ENCODE peak calls at places on chromosomes 13 and 19, in four cellular contexts. X is H9, K is mesendoderm, W is IMR-90. Y is an unnamed sample.

GRCh38 chr19:58380037-58380735 is 644 bp downstream of the ZNF837 start:
- DNase-seq in X (no peak), K (no peak), W (no peak), Y (no peak)

GRCh38 chr13:103873725-103874124 is 807.5 kb upstream of the SLC10A2 start:
- DNase-seq in X (no peak), K (no peak), W (no peak), Y (no peak)

GRCh38 chr19:40147693-40148347 is 43.4 kb upstream of the MAP3K10 start:
- DNase-seq in X (no peak), K (no peak), W (peak), Y (no peak)

GRCh38 chr19:584240-585001 is 5.3 kb upstream of the HCN2 start:
- DNase-seq in X (peak), K (peak), W (peak), Y (peak)

GRCh38 chr13:114124921-114125320 is 7.5 kb downstream of the RASA3 start:
- DNase-seq in X (no peak), K (no peak), W (peak), Y (no peak)

GRCh38 chr13:112062047-112062618 is 4.8 kb upstream of the SOX1 start:
- DNase-seq in X (no peak), K (no peak), W (no peak), Y (peak)

GRCh38 chr13:50080158-50080855 is 65.1 kb downstream of the KCNRG start:
- DNase-seq in X (no peak), K (peak), W (peak), Y (no peak)

GRCh38 chr19:2770055-2771013 is 12.7 kb downstream of the SGTA start:
- DNase-seq in X (no peak), K (no peak), W (peak), Y (no peak)

GRCh38 chr13:23268441-23268840 is 87.7 kb downstream of the SGCG start:
- DNase-seq in X (no peak), K (no peak), W (no peak), Y (no peak)

GRCh38 chr13:106942558-106942957 is 374.6 kb upstream of the ARGLU1 start:
- DNase-seq in X (no peak), K (no peak), W (no peak), Y (no peak)

GRCh38 chr19:40365613-40366401 is 17.3 kb downstream of the PLD3 start:
- DNase-seq in X (peak), K (peak), W (peak), Y (peak)

GRCh38 chr19:42176990-42177685 is 40.3 kb downstream of the DEDD2 start:
- DNase-seq in X (peak), K (peak), W (peak), Y (peak)

GRCh38 chr19:21028969-21029268 is 8.5 kb downstream of the ZNF430 start:
- DNase-seq in X (no peak), K (no peak), W (no peak), Y (no peak)

GRCh38 chr19:56663931-56664500 is 7.5 kb downstream of the ZNF835 start:
- DNase-seq in X (no peak), K (no peak), W (no peak), Y (no peak)

GRCh38 chr19:33580026-33580644 is 41.6 kb upstream of the CHST8 start:
- DNase-seq in X (no peak), K (no peak), W (no peak), Y (no peak)

GRCh38 chr19:54452626-54453025 is 3.6 kb downstream of the LENG8 start:
- DNase-seq in X (no peak), K (no peak), W (no peak), Y (no peak)

GRCh38 chr13:109426690-109426990 is 359.7 kb downstream of the IRS2 start:
- DNase-seq in X (no peak), K (no peak), W (no peak), Y (no peak)

GRCh38 chr19:15448778-15449619 is 757 bp downstream of the WIZ start:
- DNase-seq in X (no peak), K (no peak), W (no peak), Y (no peak)

GRCh38 chr13:41145136-41145908 is 12.7 kb upstream of the KBTBD6 start:
- DNase-seq in X (no peak), K (no peak), W (peak), Y (no peak)

GRCh38 chr13:100710176-100710575 is 35.6 kb upstream of the TMTC4 start:
- DNase-seq in X (no peak), K (no peak), W (no peak), Y (no peak)

GRCh38 chr13:35729926-35730627 is 253.6 kb upstream of the MAB21L1 start:
- DNase-seq in X (no peak), K (no peak), W (no peak), Y (no peak)

GRCh38 chr19:55248704-55249103 is 10.1 kb downstream of the PPP6R1 start:
- DNase-seq in X (no peak), K (no peak), W (no peak), Y (no peak)

GRCh38 chr19:18023596-18024212 is 15.7 kb downstream of the ARRDC2 start:
- DNase-seq in X (no peak), K (no peak), W (no peak), Y (no peak)

GRCh38 chr19:18932216-18932841 is 8.7 kb downstream of the HOMER3 start:
- DNase-seq in X (peak), K (peak), W (no peak), Y (peak)

GRCh38 chr13:29438772-29439171 is 156.7 kb downstream of the SLC7A1 start:
- DNase-seq in X (no peak), K (no peak), W (no peak), Y (no peak)
- H4K5ac ChIP-seq in X (no peak), K (no peak), W (no peak), Y (no peak)

DNA sequence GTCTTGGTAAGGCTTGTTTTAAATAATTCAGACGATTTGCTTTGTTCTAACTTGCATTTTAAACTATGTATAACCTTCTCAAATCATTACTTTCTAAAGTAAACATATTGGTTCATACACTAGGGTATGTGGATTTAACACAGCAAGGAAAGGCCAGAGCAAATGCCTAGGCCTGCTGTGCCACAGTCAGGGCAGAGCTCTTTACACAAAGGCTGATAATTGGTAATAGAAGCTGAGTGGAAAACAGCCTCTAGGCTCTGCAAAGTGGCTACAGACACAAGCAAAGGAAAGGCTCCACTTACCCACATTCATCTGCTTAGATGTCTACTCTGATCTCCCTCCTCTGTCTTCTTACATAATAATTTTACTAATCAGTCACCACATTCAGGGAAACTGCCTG is 382.8 kb downstream of the OLFM4 start:
- DNase-seq in X (no peak), K (peak), W (no peak), Y (no peak)
- H4K5ac ChIP-seq in X (no peak), K (no peak), W (no peak), Y (no peak)

GRCh38 chr19:34963531-34964406 is at the start of gene ZNF792:
- DNase-seq in X (peak), K (peak), W (peak), Y (peak)

GRCh38 chr19:34962945-34963530 is 991 bp downstream of the ZNF792 start:
- DNase-seq in X (no peak), K (peak), W (peak), Y (no peak)

GRCh38 chr19:34961775-34962174 is 2.3 kb downstream of the ZNF792 start:
- DNase-seq in X (no peak), K (no peak), W (no peak), Y (no peak)

GRCh38 chr19:34962281-34962944 is 1.6 kb downstream of the ZNF792 start:
- DNase-seq in X (no peak), K (peak), W (peak), Y (no peak)

GRCh38 chr19:34964598-34964997 is 569 bp upstream of the ZNF792 start:
- DNase-seq in X (no peak), K (no peak), W (no peak), Y (no peak)
- H4K5ac ChIP-seq in X (no peak), K (no peak), W (no peak), Y (no peak)

DNA sequence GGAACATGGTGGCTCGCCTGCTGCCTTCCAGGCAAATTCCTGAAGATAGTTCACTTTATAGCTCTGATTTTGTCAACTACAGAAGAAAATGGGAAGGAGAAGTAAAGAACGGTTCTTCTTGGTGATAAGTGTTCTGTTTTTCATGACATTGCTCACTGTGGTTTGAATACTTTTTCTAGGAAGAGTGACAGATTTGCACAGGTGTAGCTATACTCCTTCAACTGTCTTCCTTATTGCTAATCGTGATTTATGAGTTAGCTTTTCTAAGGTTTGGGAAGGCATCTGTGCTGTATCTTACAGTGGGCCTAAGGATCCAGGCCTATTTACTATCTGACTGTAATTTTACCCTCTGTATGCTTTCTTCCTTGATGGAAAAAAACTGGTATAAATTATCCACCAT is 405.6 kb downstream of the NDFIP2 start:
- DNase-seq in X (no peak), K (no peak), W (no peak), Y (no peak)
- H4K5ac ChIP-seq in X (no peak), K (no peak), W (no peak), Y (no peak)

DNA sequence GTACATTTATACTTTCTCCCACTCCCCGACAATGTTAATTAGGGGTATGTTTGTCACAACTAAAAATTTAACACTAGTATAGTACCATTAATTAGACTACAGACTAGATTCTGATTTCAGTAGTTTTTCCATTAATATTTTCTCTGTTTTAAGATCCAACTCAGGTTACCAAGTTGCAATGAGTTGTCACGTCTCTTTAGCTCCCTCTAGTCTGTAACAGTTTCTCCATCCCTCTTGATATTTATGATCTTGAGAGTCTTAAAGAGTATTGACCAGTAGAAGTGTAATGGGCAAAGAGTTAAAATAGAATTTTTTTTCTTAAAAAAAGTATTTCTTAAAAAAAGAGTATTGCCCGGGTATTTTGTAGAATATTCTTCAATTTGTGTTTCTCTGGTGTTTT is 598.1 kb downstream of the TBC1D4 start:
- DNase-seq in X (no peak), K (peak), W (peak), Y (no peak)
- H4K5ac ChIP-seq in X (no peak), K (no peak), W (no peak), Y (no peak)

GRCh38 chr13:51551446-51551845 is 32.8 kb upstream of the WDFY2 start:
- DNase-seq in X (no peak), K (no peak), W (no peak), Y (no peak)
- H4K5ac ChIP-seq in X (no peak), K (no peak), W (no peak), Y (no peak)

DNA sequence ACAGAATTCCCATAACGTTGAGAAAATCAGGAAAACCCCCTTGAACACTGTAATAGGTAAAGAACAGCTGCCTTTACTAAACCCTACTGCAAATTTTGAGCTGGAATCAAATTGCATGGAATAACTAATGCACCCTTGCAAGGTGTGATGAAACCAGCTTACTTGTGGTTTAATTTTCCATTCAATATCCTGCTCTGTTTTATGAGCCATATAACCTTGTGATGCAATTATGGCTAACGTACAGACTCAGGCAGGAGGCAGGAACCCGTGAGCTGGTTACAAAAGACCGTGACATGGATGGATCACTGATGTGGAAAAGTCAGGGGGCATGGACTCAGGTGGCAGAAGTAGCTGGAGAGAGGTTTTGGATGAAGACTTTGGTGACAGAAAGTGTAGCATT is 438.6 kb downstream of the COG6 start:
- DNase-seq in X (no peak), K (no peak), W (no peak), Y (no peak)
- H4K5ac ChIP-seq in X (no peak), K (no peak), W (no peak), Y (no peak)

Y was measured in H1.